ENCODE peak calls at places on chromosomes 4 and X, in four cellular contexts. One of them, this sample, is unnamed.

GRCh38 chr4:174198396-174199179 is 84.9 kb downstream of the FBXO8 start:
- DNase-seq in amniotic stem cell: peak
- DNase-seq in fibroblast of villous mesenchyme: peak
- DNase-seq in RWPE1: peak
- DNase-seq in this sample: peak

GRCh38 chr4:138037716-138038115 is 204.4 kb downstream of the SLC7A11 start:
- DNase-seq in amniotic stem cell: no peak
- DNase-seq in RWPE1: no peak
- DNase-seq in fibroblast of villous mesenchyme: peak
- DNase-seq in this sample: no peak

GRCh38 chrX:3712080-3712869 is 1.2 kb downstream of the PRKX start:
- DNase-seq in RWPE1: no peak
- DNase-seq in fibroblast of villous mesenchyme: peak
- DNase-seq in amniotic stem cell: no peak
- DNase-seq in this sample: no peak

GRCh38 chr4:7364979-7365378 is 69.8 kb downstream of the PSAPL1 start:
- DNase-seq in fibroblast of villous mesenchyme: no peak
- DNase-seq in RWPE1: no peak
- DNase-seq in amniotic stem cell: no peak
- DNase-seq in this sample: no peak

GRCh38 chrX:69186651-69187050 is 21.4 kb upstream of the PJA1 start:
- DNase-seq in RWPE1: no peak
- DNase-seq in amniotic stem cell: no peak
- DNase-seq in fibroblast of villous mesenchyme: no peak
- DNase-seq in this sample: no peak

GRCh38 chr4:185758807-185759206 is 53.2 kb downstream of the SORBS2 start:
- DNase-seq in RWPE1: no peak
- DNase-seq in fibroblast of villous mesenchyme: no peak
- DNase-seq in amniotic stem cell: no peak
- DNase-seq in this sample: no peak

GRCh38 chr4:81732980-81733379 is 261.3 kb upstream of the RASGEF1B start:
- DNase-seq in amniotic stem cell: no peak
- DNase-seq in RWPE1: no peak
- DNase-seq in fibroblast of villous mesenchyme: no peak
- DNase-seq in this sample: no peak

GRCh38 chrX:16240231-16240905 is 73.1 kb downstream of the MAGEB17 start:
- DNase-seq in RWPE1: no peak
- DNase-seq in fibroblast of villous mesenchyme: peak
- DNase-seq in amniotic stem cell: no peak
- DNase-seq in this sample: no peak

GRCh38 chr4:101027721-101028120 is 319.6 kb downstream of the PPP3CA start:
- DNase-seq in fibroblast of villous mesenchyme: no peak
- DNase-seq in amniotic stem cell: no peak
- DNase-seq in RWPE1: no peak
- DNase-seq in this sample: no peak

GRCh38 chrX:103124284-103124683 is 31.3 kb upstream of the NXF3 start:
- DNase-seq in fibroblast of villous mesenchyme: no peak
- DNase-seq in RWPE1: no peak
- DNase-seq in amniotic stem cell: no peak
- DNase-seq in this sample: no peak

GRCh38 chrX:17022205-17022604 is 75.7 kb downstream of the REPS2 start:
- DNase-seq in amniotic stem cell: no peak
- DNase-seq in fibroblast of villous mesenchyme: peak
- DNase-seq in RWPE1: no peak
- DNase-seq in this sample: no peak

GRCh38 chrX:140776320-140776719 is 66.8 kb downstream of the LINC00632 start:
- DNase-seq in fibroblast of villous mesenchyme: no peak
- DNase-seq in RWPE1: no peak
- DNase-seq in amniotic stem cell: no peak
- DNase-seq in this sample: no peak

This sample was measured in pulmonary artery endothelial cell.